ENCODE peak calls at places on chromosomes 1 and 21, in seven cellular contexts. V is neuronal stem cell, B is mesendoderm, E is IMR-90, M is H1, G is H9, U is trophoblast cell. I is an unnamed sample.

GRCh38 chr1:87806377-87807094 is 477.9 kb downstream of the LMO4 start:
- DNase-seq in V (no peak), M (no peak), B (no peak), G (no peak), U (no peak), E (no peak), I (no peak)

GRCh38 chr1:81023187-81023724 is 777.5 kb upstream of the ADGRL2 start:
- DNase-seq in M (no peak), G (no peak), E (no peak), V (no peak), B (peak), U (no peak), I (no peak)

GRCh38 chr1:77900687-77901293 is 12.4 kb downstream of the NEXN start:
- DNase-seq in E (peak), B (peak), V (peak), G (peak), U (peak), M (peak), I (peak)

GRCh38 chr1:169102567-169102966 is 3.9 kb upstream of the ATP1B1 start:
- DNase-seq in M (no peak), E (peak), B (no peak), G (no peak), U (peak), V (no peak), I (peak)

GRCh38 chr1:168719306-168720111 is 9.5 kb downstream of the DPT start:
- DNase-seq in G (no peak), U (peak), V (no peak), M (no peak), B (no peak), E (no peak), I (peak)

GRCh38 chr1:164723296-164723731 is 164.3 kb downstream of the PBX1 start:
- DNase-seq in M (no peak), B (no peak), G (no peak), E (no peak), U (no peak), V (no peak), I (no peak)

GRCh38 chr1:222634180-222635013 is 16.5 kb downstream of the MIA3 start:
- DNase-seq in M (no peak), U (peak), G (peak), B (peak), V (peak), E (peak), I (peak)

GRCh38 chr1:156826596-156826995 is 9.9 kb upstream of the SH2D2A start:
- DNase-seq in M (no peak), G (no peak), B (no peak), E (peak), V (no peak), U (no peak), I (no peak)

GRCh38 chr1:164914208-164914607 is 355.2 kb downstream of the PBX1 start:
- DNase-seq in V (no peak), M (no peak), U (no peak), E (peak), B (peak), G (no peak), I (peak)

GRCh38 chr1:67430358-67431155 is at the start of gene SERBP1:
- DNase-seq in G (peak), U (peak), M (peak), V (peak), E (peak), B (peak), I (peak)

GRCh38 chr1:21325731-21326387 is 35.6 kb upstream of the ECE1 start:
- DNase-seq in M (no peak), E (no peak), B (no peak), U (no peak), G (no peak), V (no peak), I (no peak)

GRCh38 chr1:107785506-107786213 is 179.3 kb downstream of the VAV3 start:
- DNase-seq in M (no peak), E (no peak), U (no peak), B (no peak), V (no peak), G (no peak), I (no peak)

GRCh38 chr1:166391677-166392076 is 224.9 kb upstream of the FAM78B start:
- DNase-seq in U (no peak), M (no peak), B (peak), E (no peak), V (no peak), G (no peak), I (no peak)

GRCh38 chr1:160539896-160540858 is 17.1 kb upstream of the SLAMF6 start:
- DNase-seq in M (no peak), B (peak), U (no peak), E (no peak), V (no peak), G (no peak), I (peak)

GRCh38 chr1:159008744-159009188 is 941 bp upstream of the IFI16 start:
- DNase-seq in U (no peak), B (no peak), E (peak), M (no peak), G (no peak), V (no peak), I (peak)

GRCh38 chr1:10973552-10973951 is 38.9 kb upstream of the TARDBP start:
- DNase-seq in E (no peak), G (peak), V (no peak), M (no peak), U (no peak), B (no peak), I (no peak)

GRCh38 chr1:232629250-232630046 is 485 bp downstream of the SIPA1L2 start:
- DNase-seq in G (peak), V (no peak), M (no peak), B (peak), E (no peak), U (peak), I (peak)

GRCh38 chr1:95040032-95040525 is 32.7 kb downstream of the ALG14 start:
- DNase-seq in M (no peak), V (no peak), G (no peak), B (no peak), U (peak), E (no peak), I (no peak)

GRCh38 chr1:214427871-214428277 is 123.5 kb downstream of the PTPN14 start:
- DNase-seq in B (peak), V (no peak), M (no peak), E (peak), G (peak), U (no peak), I (peak)

GRCh38 chr1:204962742-204963632 is 80.0 kb upstream of the CNTN2 start:
- DNase-seq in G (no peak), U (no peak), E (no peak), B (no peak), M (no peak), V (no peak), I (no peak)

GRCh38 chr1:241139047-241139446 is 218.0 kb downstream of the RGS7 start:
- DNase-seq in G (no peak), M (no peak), E (no peak), B (no peak), V (no peak), U (no peak), I (no peak)

GRCh38 chr21:26888931-26889330 is 43.7 kb upstream of the ADAMTS1 start:
- DNase-seq in E (no peak), G (no peak), V (no peak), M (no peak), B (no peak), U (no peak), I (no peak)

GRCh38 chr1:227318003-227318851 is at the start of gene CDC42BPA:
- DNase-seq in U (peak), G (peak), B (peak), V (peak), M (peak), E (peak), I (peak)

GRCh38 chr1:41976671-41977070 is 57.9 kb upstream of the HIVEP3 start:
- DNase-seq in B (no peak), V (no peak), U (no peak), G (no peak), M (no peak), E (no peak), I (no peak)

GRCh38 chr1:15943515-15944307 is 32.2 kb downstream of the ZBTB17 start:
- DNase-seq in G (no peak), E (no peak), U (no peak), B (no peak), V (no peak), M (no peak), I (no peak)

GRCh38 chr1:111988743-111989453 is 570 bp downstream of the KCND3 start:
- DNase-seq in E (no peak), G (peak), M (no peak), B (peak), U (no peak), V (no peak), I (no peak)

GRCh38 chr1:75396745-75397144 is 214.2 kb downstream of the SLC44A5 start:
- DNase-seq in M (no peak), G (no peak), V (no peak), U (no peak), B (no peak), E (no peak), I (no peak)

GRCh38 chr1:12595839-12596821 is 21.9 kb downstream of the DHRS3 start:
- DNase-seq in M (no peak), V (no peak), G (peak), B (peak), U (peak), E (peak), I (peak)

GRCh38 chr21:34835526-34835925 is 166.7 kb downstream of the CLIC6 start:
- DNase-seq in V (no peak), E (no peak), B (no peak), U (peak), G (peak), M (no peak), I (peak)

GRCh38 chr1:40806724-40807675 is 23.4 kb downstream of the KCNQ4 start:
- DNase-seq in U (peak), M (no peak), E (no peak), V (no peak), G (peak), B (no peak), I (no peak)

GRCh38 chr1:59029366-59029765 is 245.5 kb upstream of the JUN start:
- DNase-seq in E (peak), U (peak), M (no peak), B (no peak), G (no peak), V (no peak), I (no peak)

GRCh38 chr1:48442864-48443619 is 29.0 kb downstream of the SPATA6 start:
- DNase-seq in G (no peak), M (peak), U (no peak), B (peak), E (no peak), V (no peak), I (no peak)

GRCh38 chr1:18807334-18808063 is 52.0 kb downstream of the TAS1R2 start:
- DNase-seq in G (no peak), V (no peak), U (no peak), B (no peak), M (no peak), E (no peak), I (no peak)

GRCh38 chr1:18803859-18804258 is 55.6 kb downstream of the TAS1R2 start:
- DNase-seq in G (no peak), M (no peak), E (no peak), V (no peak), U (no peak), B (no peak), I (no peak)

GRCh38 chr1:18805925-18806849 is 53.3 kb downstream of the TAS1R2 start:
- DNase-seq in E (no peak), V (no peak), U (no peak), B (peak), G (no peak), M (no peak), I (no peak)

GRCh38 chr1:18803392-18803791 is 56.1 kb downstream of the TAS1R2 start:
- DNase-seq in E (no peak), G (no peak), V (no peak), M (no peak), B (no peak), U (no peak), I (no peak)

GRCh38 chr1:18805116-18805515 is 54.3 kb downstream of the TAS1R2 start:
- DNase-seq in U (no peak), E (no peak), V (no peak), M (no peak), B (no peak), G (no peak), I (no peak)
- H3K4ac ChIP-seq in U (no peak), E (no peak), V (no peak), M (no peak), B (no peak), G (no peak), I (no peak)

GRCh38 chr1:19311503-19311930 is 427 bp downstream of the AKR7A2 start:
- DNase-seq in B (no peak), M (no peak), U (no peak), V (peak), G (no peak), E (no peak), I (no peak)
- H3K4ac ChIP-seq in B (peak), M (peak), U (peak), V (no peak), G (no peak), E (peak), I (peak)

GRCh38 chr1:153640873-153641272 is 7.0 kb downstream of the CHTOP start:
- DNase-seq in U (no peak), B (no peak), V (no peak), G (no peak), M (no peak), E (no peak), I (no peak)

GRCh38 chr1:153646672-153647374 is 11.7 kb upstream of the SNAPIN start:
- DNase-seq in U (no peak), M (no peak), V (no peak), G (no peak), E (no peak), B (no peak), I (no peak)

GRCh38 chr1:153642161-153642560 is 8.3 kb downstream of the CHTOP start:
- DNase-seq in V (no peak), B (no peak), E (no peak), U (no peak), M (no peak), G (no peak), I (no peak)

GRCh38 chr1:153643100-153643499 is 9.2 kb downstream of the CHTOP start:
- DNase-seq in E (no peak), M (no peak), B (no peak), U (no peak), V (no peak), G (no peak), I (no peak)

GRCh38 chr1:153643825-153644224 is 10.0 kb downstream of the CHTOP start:
- DNase-seq in V (no peak), G (no peak), B (no peak), M (no peak), U (no peak), E (no peak), I (no peak)
- H3K4ac ChIP-seq in V (no peak), G (no peak), B (no peak), M (no peak), U (no peak), E (no peak), I (no peak)

DNA sequence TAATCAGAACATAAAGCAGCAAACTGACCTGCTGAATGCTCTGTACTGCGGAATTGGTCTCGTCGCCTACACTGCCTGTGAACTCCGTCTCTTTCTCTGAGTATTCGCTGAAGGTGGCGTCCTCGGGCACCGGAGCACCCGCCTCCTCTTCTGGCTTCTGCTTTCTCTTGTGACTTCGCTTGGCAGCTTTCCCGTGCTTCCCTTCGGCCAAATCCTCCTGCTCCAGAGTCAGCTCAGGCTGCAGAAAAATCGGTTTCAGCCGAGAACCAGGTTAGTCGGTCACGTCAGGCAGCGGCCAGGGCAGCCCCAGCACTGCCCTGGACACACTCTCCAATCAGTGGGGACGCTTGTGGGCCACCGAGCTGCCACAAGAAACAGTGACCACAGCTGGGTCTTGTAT is 35.8 kb upstream of the RIPK4 start:
- DNase-seq in B (no peak), U (no peak), V (no peak), M (no peak), G (no peak), E (no peak), I (no peak)
- H3K4ac ChIP-seq in B (no peak), U (no peak), V (no peak), M (no peak), G (no peak), E (no peak), I (no peak)

DNA sequence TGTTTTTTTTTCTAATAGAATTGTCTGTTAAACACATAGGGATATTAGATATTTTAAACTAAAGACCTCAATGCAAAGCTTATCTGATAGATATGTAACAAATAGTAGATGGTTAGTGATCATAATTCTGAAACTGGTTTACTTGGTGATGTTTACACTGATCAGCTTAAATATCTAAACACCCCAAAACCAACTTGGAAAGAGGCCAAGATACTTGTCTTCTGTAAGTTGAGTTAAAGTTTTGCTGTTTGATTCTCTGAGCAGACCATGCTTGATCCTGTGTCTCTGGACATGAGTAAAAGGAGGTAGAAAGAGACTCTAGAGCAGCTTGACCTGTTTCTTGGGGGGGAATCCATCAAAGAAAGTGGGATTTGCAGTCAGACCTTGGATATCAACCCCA is 107.5 kb downstream of the NEK7 start:
- DNase-seq in U (no peak), B (no peak), G (no peak), V (no peak), E (no peak), M (no peak), I (peak)
- H3K4ac ChIP-seq in U (no peak), B (peak), G (no peak), V (no peak), E (peak), M (no peak), I (no peak)

DNA sequence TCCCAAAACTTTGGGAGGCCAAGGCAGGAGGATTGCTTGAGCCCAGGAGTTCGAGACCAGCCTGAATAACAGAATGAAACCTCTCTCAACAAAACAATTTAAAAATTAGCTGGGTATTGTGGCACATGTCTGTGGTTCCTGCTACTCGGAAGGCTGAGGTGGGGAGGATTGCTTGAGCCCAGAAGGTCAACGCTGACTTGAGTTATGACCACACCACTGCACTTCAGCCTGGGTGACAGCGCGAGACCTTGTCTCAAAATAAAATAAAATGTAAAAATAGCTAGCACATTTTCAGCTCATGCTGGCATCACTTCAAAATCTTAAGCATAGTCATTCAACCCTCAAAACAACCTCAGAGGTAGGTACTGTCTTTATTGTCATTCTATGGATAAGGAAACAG is 6.4 kb downstream of the JAK1 start:
- DNase-seq in E (no peak), U (no peak), B (no peak), M (no peak), G (no peak), V (no peak), I (no peak)
- H3K4ac ChIP-seq in E (no peak), U (no peak), B (no peak), M (no peak), G (no peak), V (no peak), I (no peak)

DNA sequence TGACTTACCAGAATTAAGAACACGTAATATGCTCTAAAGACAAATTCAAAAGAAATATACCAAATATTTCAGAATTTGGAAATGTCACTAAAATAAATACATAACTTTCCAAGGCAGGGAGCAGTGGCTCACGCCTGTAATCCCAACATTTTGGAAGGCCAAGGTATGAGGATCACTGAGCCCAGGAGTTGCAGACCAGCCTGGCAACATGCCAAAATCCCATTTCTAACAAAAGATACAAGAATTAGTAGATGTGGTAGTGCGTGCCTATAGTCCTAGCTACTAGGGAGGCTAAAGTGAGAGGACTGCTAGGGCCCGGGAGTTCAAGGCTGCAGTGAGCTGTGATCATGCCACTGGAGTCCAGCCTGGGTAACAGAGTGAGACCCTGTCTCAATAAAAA is 11.7 kb downstream of the LUZP1 start:
- DNase-seq in E (no peak), U (no peak), V (no peak), G (no peak), M (no peak), B (no peak), I (no peak)
- H3K4ac ChIP-seq in E (no peak), U (peak), V (no peak), G (no peak), M (no peak), B (no peak), I (no peak)

GRCh38 chr1:7594714-7595295 is 176.3 kb upstream of the VAMP3 start:
- DNase-seq in G (no peak), U (no peak), B (no peak), E (no peak), M (no peak), V (no peak), I (no peak)
- H3K4ac ChIP-seq in G (no peak), U (no peak), B (no peak), E (no peak), M (no peak), V (no peak), I (no peak)